ENCODE peak calls at places on chromosomes 13 and 19, in ten cellular contexts. K, A, Y, U, M, T, O, I, N and Z are unnamed samples.

GRCh38 chr13:66635526-66635925 is 594.6 kb downstream of the PCDH9 start:
- DNase-seq in K (peak; percentile 90), A (no peak), Y (no peak), U (no peak), M (peak; percentile 87), T (no peak), O (no peak), I (peak; percentile 32), N (no peak), Z (no peak)

GRCh38 chr13:21909331-21909730 is 238.5 kb downstream of the FGF9 start:
- DNase-seq in K (no peak), A (no peak), Y (no peak), U (no peak), M (no peak), T (no peak), O (no peak), I (no peak), N (no peak), Z (no peak)

GRCh38 chr19:48659768-48660167 is 13.0 kb downstream of the NTN5 start:
- DNase-seq in K (no peak), A (no peak), Y (no peak), U (no peak), M (no peak), T (no peak), O (no peak), I (no peak), N (no peak), Z (no peak)

GRCh38 chr19:32238076-32238475 is 107.3 kb upstream of the ZNF507 start:
- DNase-seq in K (no peak), A (no peak), Y (no peak), U (no peak), M (no peak), T (no peak), O (no peak), I (no peak), N (no peak), Z (no peak)

GRCh38 chr13:48233886-48234488 is 981 bp downstream of the ITM2B start:
- DNase-seq in K (peak; percentile 74), A (no peak), Y (no peak), U (no peak), M (peak; percentile 58), T (no peak), O (no peak), I (no peak), N (no peak), Z (no peak)

GRCh38 chr19:39531834-39532232 is 819 bp downstream of the EID2B start:
- DNase-seq in K (no peak), A (no peak), Y (no peak), U (no peak), M (no peak), T (no peak), O (no peak), I (no peak), N (no peak), Z (no peak)

GRCh38 chr13:21825801-21826200 is 154.9 kb downstream of the FGF9 start:
- DNase-seq in K (no peak), A (no peak), Y (no peak), U (no peak), M (no peak), T (no peak), O (no peak), I (no peak), N (no peak), Z (no peak)

GRCh38 chr13:110161112-110161897 is 145.7 kb downstream of the COL4A1 start:
- DNase-seq in K (no peak), A (no peak), Y (no peak), U (no peak), M (no peak), T (no peak), O (no peak), I (no peak), N (no peak), Z (no peak)

GRCh38 chr19:15265849-15266248 is 33.6 kb upstream of the EPHX3 start:
- DNase-seq in K (peak; percentile 99), A (no peak), Y (no peak), U (no peak), M (peak; percentile 97), T (peak; percentile 99), O (no peak), I (peak; percentile 93), N (peak; percentile 93), Z (no peak)

GRCh38 chr13:112056284-112056727 is 10.6 kb upstream of the SOX1 start:
- DNase-seq in K (no peak), A (no peak), Y (no peak), U (peak; percentile 21), M (no peak), T (no peak), O (no peak), I (no peak), N (no peak), Z (no peak)

GRCh38 chr19:50703915-50704548 is 15.6 kb downstream of the SHANK1 start:
- DNase-seq in K (no peak), A (no peak), Y (no peak), U (peak; percentile 47), M (peak; percentile 31), T (no peak), O (no peak), I (no peak), N (no peak), Z (no peak)

GRCh38 chr13:75704194-75704941 is 68.2 kb downstream of the LMO7 start:
- DNase-seq in K (peak; percentile 75), A (no peak), Y (no peak), U (no peak), M (peak; percentile 89), T (no peak), O (no peak), I (peak; percentile 21), N (no peak), Z (no peak)

GRCh38 chr19:2663920-2664571 is 38.4 kb downstream of the GNG7 start:
- DNase-seq in K (no peak), A (no peak), Y (no peak), U (no peak), M (no peak), T (no peak), O (no peak), I (no peak), N (peak; percentile 66), Z (no peak)

GRCh38 chr19:50658438-50659317 is 9.4 kb downstream of the C19orf81 start:
- DNase-seq in K (peak; percentile 3), A (no peak), Y (no peak), U (peak; percentile 97), M (peak; percentile 79), T (peak; percentile 38), O (peak; percentile 36), I (peak; percentile 93), N (peak; percentile 83), Z (peak; percentile 52)

GRCh38 chr19:19468424-19469050 is 46.8 kb downstream of the TSSK6 start:
- DNase-seq in K (no peak), A (no peak), Y (no peak), U (no peak), M (peak; percentile 40), T (no peak), O (no peak), I (no peak), N (no peak), Z (no peak)

GRCh38 chr13:64453831-64454230 is 2776.3 kb downstream of the PCDH9 start:
- DNase-seq in K (no peak), A (no peak), Y (no peak), U (peak; percentile 30), M (peak; percentile 38), T (no peak), O (no peak), I (no peak), N (no peak), Z (no peak)

GRCh38 chr13:35479223-35479536 is 2.7 kb upstream of the MAB21L1 start:
- DNase-seq in K (no peak), A (no peak), Y (no peak), U (no peak), M (peak; percentile 73), T (no peak), O (no peak), I (no peak), N (no peak), Z (no peak)

GRCh38 chr13:109790951-109791605 is 4.7 kb upstream of the IRS2 start:
- DNase-seq in K (peak; percentile 45), A (no peak), Y (no peak), U (peak; percentile 9), M (peak; percentile 39), T (no peak), O (peak; percentile 53), I (peak; percentile 25), N (peak; percentile 51), Z (no peak)

GRCh38 chr19:54339646-54340358 is 840 bp upstream of the LILRA4 start:
- DNase-seq in K (no peak), A (no peak), Y (no peak), U (no peak), M (no peak), T (no peak), O (no peak), I (no peak), N (no peak), Z (no peak)

GRCh38 chr19:3670258-3670795 is 29.9 kb downstream of the PIP5K1C start:
- DNase-seq in K (peak; percentile 80), A (no peak), Y (no peak), U (no peak), M (peak; percentile 98), T (no peak), O (no peak), I (peak; percentile 97), N (no peak), Z (no peak)

GRCh38 chr13:91719033-91719432 is 320.6 kb downstream of the GPC5 start:
- DNase-seq in K (peak; percentile 43), A (no peak), Y (no peak), U (no peak), M (no peak), T (no peak), O (no peak), I (no peak), N (no peak), Z (no peak)

GRCh38 chr13:29924482-29924884 is 74.1 kb upstream of the UBL3 start:
- DNase-seq in K (peak; percentile 79), A (no peak), Y (no peak), U (no peak), M (peak; percentile 87), T (peak; percentile 33), O (no peak), I (peak; percentile 70), N (no peak), Z (no peak)

GRCh38 chr19:41409288-41409687 is 11.7 kb downstream of the BCKDHA start:
- DNase-seq in K (peak; percentile 25), A (no peak), Y (no peak), U (no peak), M (peak; percentile 48), T (peak; percentile 78), O (no peak), I (peak; percentile 37), N (no peak), Z (no peak)

GRCh38 chr19:2282062-2282861 is at the start of gene PEAK3:
- DNase-seq in K (peak; percentile 50), A (no peak), Y (no peak), U (no peak), M (peak; percentile 72), T (peak; percentile 31), O (no peak), I (no peak), N (peak; percentile 51), Z (no peak)

GRCh38 chr19:50197348-50197747 is 6.1 kb upstream of the MYH14 start:
- DNase-seq in K (no peak), A (no peak), Y (no peak), U (no peak), M (no peak), T (no peak), O (no peak), I (no peak), N (no peak), Z (no peak)

GRCh38 chr13:114082849-114083645 is 49.4 kb downstream of the RASA3 start:
- DNase-seq in K (no peak), A (no peak), Y (no peak), U (no peak), M (no peak), T (peak; percentile 6), O (no peak), I (no peak), N (no peak), Z (no peak)

GRCh38 chr19:44820648-44821609 is 12.0 kb downstream of the BCAM start:
- DNase-seq in K (no peak), A (no peak), Y (no peak), U (peak; percentile 4), M (no peak), T (no peak), O (no peak), I (peak; percentile 71), N (no peak), Z (no peak)